ENCODE peak calls at places on chromosomes 1 and 21, in six cellular contexts. D is HCT116, B is K562, O is GM12878, Z is HepG2, H is H1. U is an unnamed sample. For H3K4me1, the result is how much of the 10 kb centered on the place peaks cover.

GRCh38 chr1:10663668-10664035 is 132.8 kb downstream of the CASZ1 start:
- DNase-seq in O (no peak), H (no peak), Z (no peak), D (no peak), B (no peak), U (no peak)

GRCh38 chr1:203765029-203765837 is at the start of gene LAX1:
- DNase-seq in Z (no peak), B (peak), O (peak), H (no peak), D (no peak), U (no peak)

GRCh38 chr1:30672661-30673060 is 50.7 kb downstream of the MATN1 start:
- DNase-seq in O (no peak), B (no peak), Z (no peak), H (no peak), D (no peak), U (no peak)

GRCh38 chr1:159939603-159940002 is 5.8 kb downstream of the IGSF9 start:
- DNase-seq in Z (no peak), H (no peak), B (no peak), O (no peak), D (no peak), U (no peak)

GRCh38 chr1:17919525-17920439 is 164.6 kb downstream of the ACTL8 start:
- DNase-seq in Z (no peak), D (peak), B (peak), H (peak), O (no peak), U (peak)

GRCh38 chr1:44423706-44424546 is 18.9 kb downstream of the RNF220 start:
- DNase-seq in H (no peak), Z (no peak), D (no peak), O (no peak), B (no peak), U (no peak)

GRCh38 chr1:56396524-56397067 is 182.8 kb downstream of the PLPP3 start:
- DNase-seq in O (no peak), B (no peak), D (no peak), H (no peak), Z (no peak), U (no peak)

GRCh38 chr1:29162476-29163138 is 19.1 kb downstream of the SRSF4 start:
- DNase-seq in B (no peak), O (no peak), D (no peak), Z (no peak), H (no peak), U (no peak)

GRCh38 chr1:217881607-217882332 is 250.6 kb downstream of the SPATA17 start:
- DNase-seq in H (no peak), B (no peak), D (no peak), Z (no peak), O (no peak), U (peak)

GRCh38 chr1:1461721-1462317 is 9.7 kb upstream of the ATAD3B start:
- DNase-seq in Z (no peak), H (no peak), B (no peak), O (no peak), D (no peak), U (no peak)

GRCh38 chr1:15158506-15159165 is 5.1 kb downstream of the TMEM51 start:
- DNase-seq in Z (peak), D (no peak), B (no peak), O (no peak), H (no peak), U (no peak)

GRCh38 chr21:19065164-19065563 is 661.6 kb upstream of the TMPRSS15 start:
- DNase-seq in B (no peak), D (no peak), Z (no peak), H (no peak), O (no peak), U (no peak)

GRCh38 chr1:199302554-199302953 is 663.7 kb downstream of the PTPRC start:
- DNase-seq in B (no peak), O (no peak), H (no peak), D (no peak), Z (no peak), U (no peak)

GRCh38 chr1:106746448-106747085 is 309.9 kb upstream of the PRMT6 start:
- DNase-seq in Z (no peak), O (no peak), H (no peak), D (no peak), B (no peak), U (no peak)

GRCh38 chr1:78114034-78114956 is 68.5 kb downstream of the GIPC2 start:
- DNase-seq in B (peak), D (peak), H (no peak), Z (peak), O (peak), U (peak)

GRCh38 chr1:34884961-34885360 is 25.4 kb upstream of the SMIM12 start:
- DNase-seq in H (no peak), Z (peak), O (no peak), D (peak), B (peak), U (peak)

GRCh38 chr1:23793018-23793781 is 2.3 kb downstream of the LYPLA2 start:
- DNase-seq in O (no peak), Z (no peak), B (peak), D (no peak), H (no peak), U (no peak)

GRCh38 chr1:40717960-40718359 is 26.5 kb downstream of the NFYC start:
- DNase-seq in Z (no peak), O (no peak), D (no peak), H (no peak), B (no peak), U (no peak)

GRCh38 chr1:170313306-170313705 is 167.5 kb downstream of the NTMT2 start:
- DNase-seq in Z (no peak), D (no peak), B (no peak), H (no peak), O (no peak), U (no peak)

GRCh38 chr1:21384620-21385019 is 55.3 kb upstream of the NBPF3 start:
- DNase-seq in O (peak), Z (no peak), H (no peak), B (peak), D (no peak), U (no peak)

GRCh38 chr1:221840511-221841243 is 98.8 kb upstream of the DUSP10 start:
- DNase-seq in O (peak), Z (no peak), H (no peak), D (no peak), B (no peak), U (no peak)

GRCh38 chr1:232627645-232628334 is 2.1 kb downstream of the SIPA1L2 start:
- DNase-seq in B (no peak), D (no peak), H (no peak), O (no peak), Z (no peak), U (peak)

GRCh38 chr1:154474802-154475201 is 27.2 kb upstream of the TDRD10 start:
- DNase-seq in Z (peak), H (no peak), D (peak), B (no peak), O (no peak), U (no peak)

GRCh38 chr1:246647113-246647512 is 77.1 kb upstream of the SCCPDH start:
- DNase-seq in H (peak), D (no peak), O (no peak), Z (no peak), B (peak), U (peak)

GRCh38 chr1:89918794-89919155 is 76.1 kb upstream of the ZNF326 start:
- DNase-seq in B (no peak), D (no peak), H (no peak), O (no peak), Z (no peak), U (no peak)

GRCh38 chr1:225735252-225736149 is 42.1 kb upstream of the SRP9 start:
- DNase-seq in O (no peak), B (peak), H (no peak), D (no peak), Z (peak), U (no peak)

DNA sequence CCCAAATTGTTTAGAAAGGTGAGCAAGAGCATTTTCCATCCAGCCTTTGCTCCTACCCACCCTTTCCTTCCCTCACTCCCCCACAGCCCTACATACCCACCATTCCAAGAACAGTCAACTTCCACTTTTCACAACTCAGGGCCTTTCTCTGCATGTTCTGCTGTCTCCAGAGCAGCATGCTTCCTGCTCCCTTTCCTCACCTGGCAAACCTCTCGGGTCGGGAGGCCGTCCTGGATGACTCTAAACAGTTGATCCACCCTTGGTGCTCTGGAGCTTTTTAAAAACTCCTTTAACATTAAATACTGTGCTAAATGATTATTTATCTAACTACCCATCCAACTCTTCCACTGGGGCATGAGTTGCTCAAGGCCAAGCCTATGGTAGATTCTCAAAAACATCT is 200.6 kb downstream of the SETD4 start:
- DNase-seq in D (no peak), B (no peak), O (no peak), Z (no peak), H (no peak), U (no peak)
- TF ChIP-seq ZNF274 in D (no peak), B (no peak), O (no peak), Z (no peak), H (no peak), U (no peak)

GRCh38 chr1:24991242-24992037 is 61.4 kb upstream of the RUNX3 start:
- DNase-seq in D (no peak), B (no peak), O (no peak), H (no peak), Z (no peak), U (no peak)

GRCh38 chr1:24993871-24994270 is 63.8 kb upstream of the RUNX3 start:
- DNase-seq in D (no peak), Z (no peak), B (no peak), H (no peak), O (no peak), U (no peak)

GRCh38 chr1:24992124-24992760 is 62.2 kb upstream of the RUNX3 start:
- DNase-seq in Z (no peak), H (no peak), O (no peak), B (no peak), D (no peak), U (no peak)

GRCh38 chr1:24990796-24991195 is 60.7 kb upstream of the RUNX3 start:
- DNase-seq in Z (no peak), D (no peak), B (no peak), H (no peak), O (no peak), U (no peak)

GRCh38 chr1:24992761-24993211 is 62.7 kb upstream of the RUNX3 start:
- DNase-seq in D (no peak), B (no peak), H (no peak), O (no peak), Z (no peak), U (no peak)
- H3K4me1 ChIP-seq in D (under half), B (under half), H (under half), O (under half), Z (under half), U (under half)

GRCh38 chr21:29475329-29475728 is 176.6 kb downstream of the BACH1 start:
- DNase-seq in Z (no peak), D (no peak), H (no peak), B (no peak), O (no peak), U (no peak)

GRCh38 chr21:29481081-29481480 is 182.4 kb downstream of the BACH1 start:
- DNase-seq in O (no peak), Z (no peak), H (no peak), D (no peak), B (no peak), U (no peak)

GRCh38 chr21:29477347-29477746 is 178.6 kb downstream of the BACH1 start:
- DNase-seq in D (no peak), B (no peak), O (no peak), Z (no peak), H (no peak), U (no peak)

GRCh38 chr21:29481641-29482040 is 182.9 kb downstream of the BACH1 start:
- DNase-seq in Z (no peak), B (no peak), O (no peak), H (no peak), D (no peak), U (no peak)

GRCh38 chr21:29477941-29478340 is 179.2 kb downstream of the BACH1 start:
- DNase-seq in B (peak), O (no peak), H (no peak), Z (no peak), D (no peak), U (no peak)
- TF ChIP-seq ZNF274 in B (no peak), O (no peak), H (no peak), Z (no peak), D (no peak), U (no peak)

DNA sequence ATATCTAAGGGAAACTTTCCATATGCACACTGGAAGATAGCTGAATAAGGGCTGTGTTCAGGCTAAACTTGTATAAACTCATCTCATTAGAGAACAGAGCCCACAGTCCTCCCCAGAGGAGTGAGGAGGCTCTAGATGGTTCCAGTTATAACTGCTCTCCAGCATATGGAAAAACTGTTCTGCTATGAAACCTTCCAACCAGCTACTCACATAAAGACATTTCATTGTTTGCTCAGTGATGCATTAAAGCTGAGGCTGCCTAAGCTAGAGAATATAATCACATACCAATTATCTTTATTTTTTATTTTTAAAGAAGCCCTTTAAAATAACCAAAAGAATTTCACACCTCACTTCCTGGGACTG is 13.3 kb downstream of the AHCYL1 start:
- DNase-seq in H (no peak), B (no peak), D (no peak), O (no peak), Z (no peak), U (no peak)
- H3K4me1 ChIP-seq in H (under half), B (under half), D (under half), O (under half), Z (under half), U (under half)

DNA sequence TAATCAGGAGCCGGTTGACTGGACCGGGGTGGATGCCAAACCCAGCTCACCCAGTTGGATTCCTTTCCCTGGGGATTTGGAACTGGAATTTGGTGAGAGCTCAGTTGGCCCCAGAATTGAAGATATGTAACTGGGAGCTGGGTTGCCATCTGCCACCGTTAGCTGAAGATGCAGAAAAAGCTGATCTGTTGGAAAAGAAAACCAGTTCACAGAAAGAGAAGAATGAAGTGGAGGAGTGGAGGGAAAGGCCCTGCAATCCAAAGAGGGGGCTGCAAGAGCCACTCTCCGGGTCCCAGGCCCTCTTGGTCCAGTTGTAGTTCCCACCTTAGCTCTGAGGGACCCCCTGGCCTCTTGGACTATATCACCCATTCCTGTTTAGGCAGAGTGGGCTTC is 16.1 kb downstream of the TEX35 start:
- DNase-seq in Z (no peak), D (no peak), H (no peak), B (no peak), O (no peak), U (no peak)
- TF ChIP-seq ZNF274 in Z (no peak), D (no peak), H (no peak), B (no peak), O (no peak), U (no peak)

GRCh38 chr1:2497891-2498290 is 21.8 kb downstream of the PLCH2 start:
- DNase-seq in D (no peak), Z (no peak), B (no peak), H (no peak), O (no peak), U (no peak)

GRCh38 chr1:2499260-2499659 is 23.2 kb downstream of the PLCH2 start:
- DNase-seq in Z (no peak), B (no peak), H (no peak), D (no peak), O (no peak), U (no peak)

GRCh38 chr1:2499986-2500596 is 24.0 kb downstream of the PLCH2 start:
- DNase-seq in O (no peak), Z (no peak), B (no peak), D (no peak), H (no peak), U (no peak)

GRCh38 chr1:2496746-2497145 is 20.7 kb downstream of the PLCH2 start:
- DNase-seq in H (no peak), B (no peak), O (no peak), D (no peak), Z (no peak), U (no peak)

DNA sequence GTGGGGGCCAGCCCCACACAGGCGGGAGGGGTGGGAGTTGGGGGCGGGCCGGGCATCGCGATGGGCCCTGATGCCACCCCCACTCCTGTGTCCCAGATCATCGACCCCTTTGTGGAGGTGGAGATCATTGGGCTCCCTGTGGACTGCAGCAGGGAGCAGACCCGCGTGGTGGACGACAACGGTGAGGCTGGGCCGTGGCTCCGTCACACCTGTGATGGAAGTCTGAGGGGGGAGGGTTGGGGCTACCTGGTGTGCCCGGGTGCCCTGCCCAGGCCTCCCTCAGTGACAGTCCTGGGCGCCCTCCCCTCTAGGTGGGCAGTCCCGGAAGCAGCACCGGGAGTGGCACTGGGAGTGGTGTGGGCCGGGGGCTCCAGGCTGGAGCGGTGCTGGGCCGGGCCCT is 22.6 kb downstream of the PLCH2 start:
- DNase-seq in Z (no peak), D (no peak), B (no peak), O (no peak), H (no peak), U (no peak)
- H3K4me1 ChIP-seq in Z (under half), D (under half), B (under half), O (under half), H (under half), U (under half)

DNA sequence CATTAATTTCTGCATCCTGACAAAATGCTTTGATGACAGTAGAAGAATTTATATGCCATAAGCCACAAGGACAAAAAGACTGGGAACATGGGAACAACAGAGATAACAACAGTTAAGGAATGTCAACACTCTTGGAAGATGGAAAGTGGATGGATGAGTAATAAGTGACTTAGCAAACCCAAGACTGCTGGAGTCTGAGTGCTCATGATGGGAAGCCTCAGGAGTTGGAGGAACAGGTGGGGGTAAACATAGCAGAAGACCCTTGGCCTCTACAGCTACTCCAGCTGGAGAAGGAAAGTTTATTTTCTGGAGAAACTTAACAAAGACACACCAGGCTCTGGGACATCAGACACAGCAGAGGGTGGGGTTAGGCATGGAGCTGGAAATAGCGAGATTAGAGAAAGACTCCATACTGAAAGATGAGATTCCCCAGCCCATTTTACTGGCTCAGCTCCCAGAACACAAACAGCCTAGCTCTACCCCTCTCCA is 13.6 kb downstream of the G0S2 start:
- DNase-seq in D (no peak), B (peak), Z (no peak), O (no peak), H (no peak), U (no peak)
- TF ChIP-seq ZNF274 in D (no peak), B (no peak), Z (no peak), O (no peak), H (no peak), U (no peak)

GRCh38 chr1:117146067-117146466 is 24.5 kb upstream of the TRIM45 start:
- DNase-seq in Z (no peak), O (no peak), B (no peak), H (no peak), D (no peak), U (no peak)
- H3K4me1 ChIP-seq in Z (under half), O (under half), B (under half), H (under half), D (under half), U (under half)

U was measured in NT2/D1.